ENCODE peak calls at places on chromosomes 12 and 14, in seven cellular contexts. One of them, this sample, is unnamed.

GRCh38 chr12:9948606-9949286 is 16.6 kb upstream of the CLEC2A start:
- DNase-seq in stimulated activated CD8-positive, alpha-beta memory T cell treated with anti-CD3 and anti-CD28 coated beads, Interleukin-2, amount 100 ng/mL, for 48 hours: no peak
- DNase-seq in RWPE1: no peak
- DNase-seq in GM23248: no peak
- DNase-seq in GM10248: peak
- DNase-seq in NB4: peak
- DNase-seq in LoVo: no peak
- DNase-seq in this sample: no peak

GRCh38 chr12:67519824-67520433 is 128.6 kb upstream of the DYRK2 start:
- DNase-seq in stimulated activated CD8-positive, alpha-beta memory T cell treated with anti-CD3 and anti-CD28 coated beads, Interleukin-2, amount 100 ng/mL, for 48 hours: no peak
- DNase-seq in RWPE1: no peak
- DNase-seq in GM23248: no peak
- DNase-seq in GM10248: no peak
- DNase-seq in NB4: no peak
- DNase-seq in LoVo: no peak
- DNase-seq in this sample: no peak

GRCh38 chr12:14836336-14837210 is 6.8 kb downstream of the ART4 start:
- DNase-seq in stimulated activated CD8-positive, alpha-beta memory T cell treated with anti-CD3 and anti-CD28 coated beads, Interleukin-2, amount 100 ng/mL, for 48 hours: no peak
- DNase-seq in RWPE1: peak
- DNase-seq in GM23248: peak
- DNase-seq in GM10248: no peak
- DNase-seq in NB4: peak
- DNase-seq in LoVo: peak
- DNase-seq in this sample: peak

GRCh38 chr14:74886001-74886400 is 4.3 kb downstream of the DLST start:
- DNase-seq in stimulated activated CD8-positive, alpha-beta memory T cell treated with anti-CD3 and anti-CD28 coated beads, Interleukin-2, amount 100 ng/mL, for 48 hours: no peak
- DNase-seq in RWPE1: peak
- DNase-seq in GM23248: peak
- DNase-seq in GM10248: no peak
- DNase-seq in NB4: no peak
- DNase-seq in LoVo: no peak
- DNase-seq in this sample: no peak

GRCh38 chr12:97005174-97005573 is 98.1 kb downstream of the NEDD1 start:
- DNase-seq in stimulated activated CD8-positive, alpha-beta memory T cell treated with anti-CD3 and anti-CD28 coated beads, Interleukin-2, amount 100 ng/mL, for 48 hours: no peak
- DNase-seq in RWPE1: no peak
- DNase-seq in GM23248: no peak
- DNase-seq in GM10248: no peak
- DNase-seq in NB4: no peak
- DNase-seq in LoVo: no peak
- DNase-seq in this sample: no peak

GRCh38 chr14:73802431-73803188 is 49.0 kb upstream of the PTGR2 start:
- DNase-seq in stimulated activated CD8-positive, alpha-beta memory T cell treated with anti-CD3 and anti-CD28 coated beads, Interleukin-2, amount 100 ng/mL, for 48 hours: no peak
- DNase-seq in RWPE1: peak
- DNase-seq in GM23248: no peak
- DNase-seq in GM10248: no peak
- DNase-seq in NB4: peak
- DNase-seq in LoVo: peak
- DNase-seq in this sample: peak

GRCh38 chr14:67151082-67151666 is 38.1 kb upstream of the GARIN2 start:
- DNase-seq in stimulated activated CD8-positive, alpha-beta memory T cell treated with anti-CD3 and anti-CD28 coated beads, Interleukin-2, amount 100 ng/mL, for 48 hours: no peak
- DNase-seq in RWPE1: no peak
- DNase-seq in GM23248: peak
- DNase-seq in GM10248: no peak
- DNase-seq in NB4: no peak
- DNase-seq in LoVo: no peak
- DNase-seq in this sample: no peak

GRCh38 chr12:57360468-57360867 is 70.4 kb downstream of the R3HDM2 start:
- DNase-seq in stimulated activated CD8-positive, alpha-beta memory T cell treated with anti-CD3 and anti-CD28 coated beads, Interleukin-2, amount 100 ng/mL, for 48 hours: no peak
- DNase-seq in RWPE1: no peak
- DNase-seq in GM23248: no peak
- DNase-seq in GM10248: no peak
- DNase-seq in NB4: no peak
- DNase-seq in LoVo: no peak
- DNase-seq in this sample: no peak

GRCh38 chr12:32305163-32305562 is 94.2 kb upstream of the FGD4 start:
- DNase-seq in stimulated activated CD8-positive, alpha-beta memory T cell treated with anti-CD3 and anti-CD28 coated beads, Interleukin-2, amount 100 ng/mL, for 48 hours: no peak
- DNase-seq in RWPE1: peak
- DNase-seq in GM23248: peak
- DNase-seq in GM10248: no peak
- DNase-seq in NB4: peak
- DNase-seq in LoVo: peak
- DNase-seq in this sample: peak

GRCh38 chr12:10554971-10555481 is 49.3 kb downstream of the EIF2S3B start:
- DNase-seq in stimulated activated CD8-positive, alpha-beta memory T cell treated with anti-CD3 and anti-CD28 coated beads, Interleukin-2, amount 100 ng/mL, for 48 hours: no peak
- DNase-seq in RWPE1: no peak
- DNase-seq in GM23248: no peak
- DNase-seq in GM10248: no peak
- DNase-seq in NB4: no peak
- DNase-seq in LoVo: no peak
- DNase-seq in this sample: no peak

GRCh38 chr12:3913278-3913677 is 40.1 kb upstream of the PARP11 start:
- DNase-seq in stimulated activated CD8-positive, alpha-beta memory T cell treated with anti-CD3 and anti-CD28 coated beads, Interleukin-2, amount 100 ng/mL, for 48 hours: no peak
- DNase-seq in RWPE1: no peak
- DNase-seq in GM23248: no peak
- DNase-seq in GM10248: no peak
- DNase-seq in NB4: no peak
- DNase-seq in LoVo: no peak
- DNase-seq in this sample: no peak

GRCh38 chr14:35196571-35196970 is 74.2 kb downstream of the PRORP start:
- DNase-seq in stimulated activated CD8-positive, alpha-beta memory T cell treated with anti-CD3 and anti-CD28 coated beads, Interleukin-2, amount 100 ng/mL, for 48 hours: no peak
- DNase-seq in RWPE1: peak
- DNase-seq in GM23248: peak
- DNase-seq in GM10248: no peak
- DNase-seq in NB4: no peak
- DNase-seq in LoVo: no peak
- DNase-seq in this sample: no peak

GRCh38 chr12:121536929-121537813 is 43.7 kb downstream of the KDM2B start:
- DNase-seq in stimulated activated CD8-positive, alpha-beta memory T cell treated with anti-CD3 and anti-CD28 coated beads, Interleukin-2, amount 100 ng/mL, for 48 hours: peak
- DNase-seq in RWPE1: peak
- DNase-seq in GM23248: peak
- DNase-seq in GM10248: peak
- DNase-seq in NB4: peak
- DNase-seq in LoVo: peak
- DNase-seq in this sample: peak

GRCh38 chr12:81518638-81519037 is 240.5 kb downstream of the PPFIA2 start:
- DNase-seq in stimulated activated CD8-positive, alpha-beta memory T cell treated with anti-CD3 and anti-CD28 coated beads, Interleukin-2, amount 100 ng/mL, for 48 hours: no peak
- DNase-seq in RWPE1: no peak
- DNase-seq in GM23248: no peak
- DNase-seq in GM10248: no peak
- DNase-seq in NB4: no peak
- DNase-seq in LoVo: no peak
- DNase-seq in this sample: no peak

GRCh38 chr12:67477682-67478265 is 170.8 kb upstream of the DYRK2 start:
- DNase-seq in stimulated activated CD8-positive, alpha-beta memory T cell treated with anti-CD3 and anti-CD28 coated beads, Interleukin-2, amount 100 ng/mL, for 48 hours: no peak
- DNase-seq in RWPE1: no peak
- DNase-seq in GM23248: no peak
- DNase-seq in GM10248: no peak
- DNase-seq in NB4: no peak
- DNase-seq in LoVo: no peak
- DNase-seq in this sample: no peak

GRCh38 chr12:3795096-3795799 is 42.3 kb upstream of the CRACR2A start:
- DNase-seq in stimulated activated CD8-positive, alpha-beta memory T cell treated with anti-CD3 and anti-CD28 coated beads, Interleukin-2, amount 100 ng/mL, for 48 hours: no peak
- DNase-seq in RWPE1: no peak
- DNase-seq in GM23248: no peak
- DNase-seq in GM10248: no peak
- DNase-seq in NB4: no peak
- DNase-seq in LoVo: no peak
- DNase-seq in this sample: no peak

GRCh38 chr12:65826513-65827171 is 2.4 kb downstream of the HMGA2 start:
- DNase-seq in stimulated activated CD8-positive, alpha-beta memory T cell treated with anti-CD3 and anti-CD28 coated beads, Interleukin-2, amount 100 ng/mL, for 48 hours: no peak
- DNase-seq in RWPE1: peak
- DNase-seq in GM23248: peak
- DNase-seq in GM10248: no peak
- DNase-seq in NB4: peak
- DNase-seq in LoVo: peak
- DNase-seq in this sample: peak

GRCh38 chr14:22099942-22100763 is 426.5 kb upstream of the OR4E1 start:
- DNase-seq in stimulated activated CD8-positive, alpha-beta memory T cell treated with anti-CD3 and anti-CD28 coated beads, Interleukin-2, amount 100 ng/mL, for 48 hours: peak
- DNase-seq in RWPE1: peak
- DNase-seq in GM23248: peak
- DNase-seq in GM10248: peak
- DNase-seq in NB4: peak
- DNase-seq in LoVo: peak
- DNase-seq in this sample: peak

GRCh38 chr14:104680056-104680805 is 9.2 kb upstream of the INF2 start:
- DNase-seq in stimulated activated CD8-positive, alpha-beta memory T cell treated with anti-CD3 and anti-CD28 coated beads, Interleukin-2, amount 100 ng/mL, for 48 hours: no peak
- DNase-seq in RWPE1: peak
- DNase-seq in GM23248: peak
- DNase-seq in GM10248: no peak
- DNase-seq in NB4: peak
- DNase-seq in LoVo: peak
- DNase-seq in this sample: peak

GRCh38 chr14:60935283-60935682 is 45.6 kb downstream of the TRMT5 start:
- DNase-seq in stimulated activated CD8-positive, alpha-beta memory T cell treated with anti-CD3 and anti-CD28 coated beads, Interleukin-2, amount 100 ng/mL, for 48 hours: no peak
- DNase-seq in RWPE1: no peak
- DNase-seq in GM23248: no peak
- DNase-seq in GM10248: no peak
- DNase-seq in NB4: no peak
- DNase-seq in LoVo: no peak
- DNase-seq in this sample: no peak

GRCh38 chr12:125533434-125534029 is 468.3 kb downstream of the AACS start:
- DNase-seq in stimulated activated CD8-positive, alpha-beta memory T cell treated with anti-CD3 and anti-CD28 coated beads, Interleukin-2, amount 100 ng/mL, for 48 hours: peak
- DNase-seq in RWPE1: peak
- DNase-seq in GM23248: peak
- DNase-seq in GM10248: peak
- DNase-seq in NB4: peak
- DNase-seq in LoVo: peak
- DNase-seq in this sample: peak

GRCh38 chr14:56120091-56120632 is 2.0 kb downstream of the PELI2 start:
- DNase-seq in stimulated activated CD8-positive, alpha-beta memory T cell treated with anti-CD3 and anti-CD28 coated beads, Interleukin-2, amount 100 ng/mL, for 48 hours: no peak
- DNase-seq in RWPE1: no peak
- DNase-seq in GM23248: peak
- DNase-seq in GM10248: no peak
- DNase-seq in NB4: no peak
- DNase-seq in LoVo: no peak
- DNase-seq in this sample: peak

This sample was measured in HT-29.